ENCODE peak calls at places on chromosome X, in five cellular contexts. H is HepG2, Q is SK-N-SH, I is K562, G is GM12892. W is an unnamed sample.

GRCh38 chrX:68732906-68733493 is 85.5 kb downstream of the STARD8 start:
- DNase-seq in H (peak), Q (peak), I (peak), G (peak), W (no peak)

GRCh38 chrX:52420824-52421443 is 52.1 kb downstream of the XAGE2 start:
- DNase-seq in H (no peak), Q (no peak), I (no peak), G (no peak), W (no peak)

GRCh38 chrX:72094894-72095293 is 36.8 kb downstream of the RTL5 start:
- DNase-seq in H (no peak), Q (peak), I (peak), G (no peak), W (peak)

GRCh38 chrX:120999413-120999812 is 13.9 kb upstream of the CT47A1 start:
- DNase-seq in H (no peak), Q (no peak), I (no peak), G (no peak), W (no peak)

GRCh38 chrX:41472231-41472815 is 25.2 kb downstream of the NYX start:
- DNase-seq in H (no peak), Q (no peak), I (no peak), G (no peak), W (no peak)

GRCh38 chrX:65821721-65822496 is 154.5 kb downstream of the MSN start:
- DNase-seq in H (no peak), Q (no peak), I (no peak), G (peak), W (peak)

GRCh38 chrX:55524487-55524886 is 34.8 kb upstream of the USP51 start:
- DNase-seq in H (peak), Q (no peak), I (peak), G (no peak), W (no peak)

GRCh38 chrX:52422884-52423283 is 54.1 kb downstream of the XAGE2 start:
- DNase-seq in H (no peak), Q (no peak), I (no peak), G (no peak), W (no peak)

GRCh38 chrX:100663651-100664050 is 19.7 kb downstream of the SRPX2 start:
- DNase-seq in H (no peak), Q (no peak), I (no peak), G (no peak), W (no peak)

GRCh38 chrX:97766496-97767095 is 882.9 kb downstream of the RPA4 start:
- DNase-seq in H (no peak), Q (no peak), I (no peak), G (no peak), W (no peak)

GRCh38 chrX:112235547-112235946 is 153.0 kb upstream of the TRPC5 start:
- DNase-seq in H (no peak), Q (no peak), I (no peak), G (no peak), W (no peak)

GRCh38 chrX:20060961-20061868 is 55.5 kb downstream of the MAP7D2 start:
- DNase-seq in H (no peak), Q (no peak), I (no peak), G (no peak), W (no peak)

GRCh38 chrX:66632473-66632872 is 6.4 kb downstream of the EDA2R start:
- DNase-seq in H (no peak), Q (no peak), I (no peak), G (no peak), W (no peak)

GRCh38 chrX:113828470-113828869 is 755.4 kb upstream of the HTR2C start:
- DNase-seq in H (no peak), Q (no peak), I (no peak), G (no peak), W (no peak)

GRCh38 chrX:114619874-114620273 is 36.0 kb downstream of the HTR2C start:
- DNase-seq in H (no peak), Q (peak), I (peak), G (peak), W (peak)

GRCh38 chrX:66074920-66075879 is 35.3 kb upstream of the VSIG4 start:
- DNase-seq in H (no peak), Q (no peak), I (peak), G (no peak), W (no peak)

GRCh38 chrX:126994011-126994410 is 174.5 kb downstream of the PRR32 start:
- DNase-seq in H (no peak), Q (no peak), I (no peak), G (no peak), W (no peak)

GRCh38 chrX:103329991-103330390 is at the start of gene TCEAL7:
- DNase-seq in H (no peak), Q (peak), I (no peak), G (no peak), W (no peak)

GRCh38 chrX:7132335-7133035 is 15.0 kb upstream of the STS start:
- DNase-seq in H (peak), Q (no peak), I (peak), G (no peak), W (no peak)

DNA sequence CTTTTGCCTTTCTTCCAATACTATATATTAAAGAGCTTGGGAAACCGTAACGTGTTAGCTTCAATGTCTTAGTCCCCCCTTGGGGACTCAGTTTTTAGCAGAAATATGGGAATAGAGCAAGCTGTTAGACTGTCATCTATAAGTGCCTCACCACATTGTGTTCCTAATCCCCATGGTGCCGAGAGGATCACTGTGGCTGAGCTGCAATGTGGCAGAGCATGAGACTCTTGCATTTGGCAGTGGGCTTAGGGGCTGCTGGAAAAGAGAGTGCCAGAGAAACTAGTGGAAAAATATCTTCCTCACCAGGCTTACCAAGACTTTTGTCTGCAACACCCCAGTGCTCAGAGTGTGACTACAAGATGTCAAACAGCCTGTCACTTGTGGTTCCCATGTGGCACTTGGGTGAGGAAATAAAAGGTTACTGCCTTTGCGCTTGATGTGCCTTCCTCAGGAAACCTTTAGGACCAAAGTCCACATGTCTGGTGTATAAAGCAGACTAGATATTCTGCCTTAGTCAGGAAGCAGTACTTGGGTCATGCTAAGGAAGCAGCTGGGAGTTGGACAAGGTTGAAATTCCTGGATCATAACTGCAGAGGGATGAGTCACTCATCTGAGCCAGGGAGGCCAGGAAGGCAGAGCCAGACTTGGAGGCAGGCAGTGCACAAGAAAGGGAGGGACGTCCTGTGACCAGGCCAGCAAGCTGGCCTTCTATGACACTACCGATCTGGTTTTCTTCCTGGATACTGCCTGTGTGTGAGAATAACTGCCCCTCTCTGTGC is 9.7 kb upstream of the MAGEA4 start:
- DNase-seq in H (peak), Q (no peak), I (peak), G (no peak), W (no peak)
- TF ChIP-seq POLR2AphosphoS5 in H (no peak), Q (peak), I (no peak), G (no peak), W (no peak)

GRCh38 chrX:39728852-39729587 is 368.7 kb downstream of the BCOR start:
- DNase-seq in H (no peak), Q (no peak), I (no peak), G (no peak), W (no peak)

GRCh38 chrX:39729834-39730670 is 367.7 kb downstream of the BCOR start:
- DNase-seq in H (no peak), Q (peak), I (peak), G (no peak), W (no peak)

GRCh38 chrX:39731735-39732134 is 366.0 kb downstream of the BCOR start:
- DNase-seq in H (no peak), Q (no peak), I (no peak), G (no peak), W (no peak)

GRCh38 chrX:39731390-39731680 is 366.4 kb downstream of the BCOR start:
- DNase-seq in H (no peak), Q (peak), I (no peak), G (no peak), W (no peak)

GRCh38 chrX:39730671-39731389 is 366.9 kb downstream of the BCOR start:
- DNase-seq in H (peak), Q (peak), I (peak), G (peak), W (peak)
- TF ChIP-seq TAF1 in H (no peak), Q (no peak), I (no peak), G (no peak), W (no peak)

GRCh38 chrX:154351183-154352011 is 23.0 kb downstream of the FLNA start:
- DNase-seq in H (no peak), Q (no peak), I (no peak), G (no peak), W (no peak)
- TF ChIP-seq POLR2AphosphoS5 in H (no peak), Q (no peak), I (no peak), G (no peak), W (no peak)

DNA sequence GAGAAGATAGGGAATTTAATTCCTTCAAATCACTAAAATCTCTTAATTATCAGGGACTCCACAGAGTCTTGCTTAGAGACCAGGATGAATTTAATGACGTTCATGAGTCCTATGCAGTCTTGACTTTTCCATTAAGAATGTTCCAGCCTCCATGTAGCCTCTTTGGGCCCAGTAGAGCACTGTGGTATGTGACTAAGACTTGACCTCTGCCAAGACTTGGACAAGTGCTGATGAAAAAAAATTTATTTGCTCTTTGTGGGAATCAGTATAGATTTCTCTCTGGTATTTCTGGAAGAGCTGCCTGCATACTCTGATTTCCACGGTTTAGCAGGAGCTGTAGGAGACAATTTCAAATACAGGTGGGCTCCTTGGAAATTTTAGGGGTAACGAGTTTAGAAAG is 40.6 kb downstream of the CHRDL1 start:
- DNase-seq in H (no peak), Q (no peak), I (no peak), G (no peak), W (no peak)
- TF ChIP-seq TAF1 in H (no peak), Q (no peak), I (no peak), G (no peak), W (no peak)

DNA sequence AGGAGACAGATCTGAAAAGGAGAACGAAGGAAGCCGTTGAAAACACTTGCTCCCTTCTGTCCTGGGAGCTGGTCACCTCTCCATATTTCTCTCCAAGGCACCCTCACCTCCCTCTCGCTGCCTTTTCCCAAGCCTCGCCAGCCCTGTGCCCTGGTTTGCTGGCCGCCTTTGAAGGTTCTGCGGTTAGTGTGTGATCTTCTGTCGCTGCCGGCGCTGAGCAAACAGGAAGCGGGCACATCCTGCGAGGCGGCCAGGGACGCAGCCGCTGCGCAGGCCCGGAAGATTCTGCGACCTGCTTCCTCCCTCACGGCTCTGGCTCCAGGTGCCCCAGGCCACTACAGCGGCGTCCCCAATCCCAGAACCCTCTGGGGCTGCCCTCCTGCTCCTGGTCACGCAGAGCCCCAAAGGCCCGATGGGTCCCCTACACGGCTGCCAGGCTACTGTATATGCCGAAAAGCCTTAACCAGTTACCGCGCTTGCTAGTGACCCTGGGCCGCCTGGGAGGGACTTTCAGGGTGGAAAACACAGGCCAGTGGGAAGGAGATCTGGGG is 2.5 kb upstream of the SASH3 start:
- DNase-seq in H (peak), Q (no peak), I (no peak), G (peak), W (no peak)
- TF ChIP-seq POLR2AphosphoS5 in H (no peak), Q (no peak), I (no peak), G (peak), W (peak)